ENCODE peak calls at places on chromosomes 7 and 10, in nine cellular contexts. T is activated CD8-positive, alpha-beta T cell treated with anti-CD3 and anti-CD28 coated beads for 36 hours; V is AG09309; I is upper lobe of right lung; C is foreskin fibroblast; P is endothelial cell; F is breast epithelium; H is IMR-90; Z is left lung. W is an unnamed sample.

GRCh38 chr7:7221602-7222038 is 39.3 kb downstream of the C1GALT1 start:
- DNase-seq in Z (no peak), F (no peak), I (no peak), T (no peak), V (peak; percentile 49), P (no peak), C (peak; percentile 74), H (peak; percentile 75), W (peak; percentile 50)

GRCh38 chr7:101898019-101898575 is 80.7 kb downstream of the CUX1 start:
- DNase-seq in H (no peak), Z (no peak), V (no peak), F (no peak), C (no peak), I (no peak), P (no peak), T (no peak), W (no peak)

GRCh38 chr10:94747838-94748237 is 14.6 kb upstream of the CYP2C19 start:
- DNase-seq in T (no peak), H (no peak), I (no peak), V (no peak), Z (no peak), F (no peak), C (no peak), P (no peak), W (no peak)

GRCh38 chr7:24480501-24480900 is 92.8 kb upstream of the PALS2 start:
- DNase-seq in P (no peak), T (no peak), C (no peak), Z (no peak), I (no peak), V (no peak), F (no peak), H (no peak), W (no peak)

GRCh38 chr7:36784991-36785940 is 61.0 kb upstream of the AOAH start:
- DNase-seq in P (no peak), I (peak; percentile 63), H (no peak), F (no peak), C (no peak), Z (no peak), T (peak; percentile 73), V (no peak), W (peak; percentile 6)

GRCh38 chr7:27148776-27149641 is 1.4 kb upstream of the HOXA6 start:
- DNase-seq in P (no peak), Z (peak; percentile 71), I (no peak), V (no peak), F (peak; percentile 42), T (no peak), C (no peak), H (no peak), W (no peak)

GRCh38 chr7:363626-364025 is 73.7 kb downstream of the FOXL3 start:
- DNase-seq in V (no peak), C (no peak), I (peak; percentile 54), Z (peak; percentile 50), P (no peak), F (no peak), H (no peak), T (peak; percentile 71), W (no peak)

GRCh38 chr10:47326306-47326926 is 4.2 kb downstream of the GDF2 start:
- DNase-seq in C (no peak), T (no peak), I (peak; percentile 33), H (no peak), V (no peak), F (no peak), P (no peak), Z (peak; percentile 47), W (no peak)

GRCh38 chr7:86773309-86773708 is 129.6 kb downstream of the GRM3 start:
- DNase-seq in C (no peak), Z (no peak), T (no peak), V (no peak), I (no peak), F (no peak), P (no peak), H (no peak), W (no peak)

GRCh38 chr7:86768967-86769760 is 125.5 kb downstream of the GRM3 start:
- DNase-seq in T (no peak), P (no peak), I (no peak), F (no peak), C (no peak), H (no peak), V (no peak), Z (no peak), W (no peak)

GRCh38 chr7:86765931-86766330 is 122.2 kb downstream of the GRM3 start:
- DNase-seq in I (peak; percentile 38), F (no peak), C (no peak), P (no peak), T (no peak), Z (no peak), V (no peak), H (no peak), W (no peak)

GRCh38 chr7:86768394-86768793 is 124.7 kb downstream of the GRM3 start:
- DNase-seq in F (no peak), P (no peak), V (no peak), I (no peak), H (no peak), Z (no peak), C (no peak), T (no peak), W (no peak)
- TF ChIP-seq CTCF in F (no peak), P (no peak), V (no peak), I (no peak), H (no peak), Z (no peak), C (no peak), T (no peak), W (no peak)

DNA sequence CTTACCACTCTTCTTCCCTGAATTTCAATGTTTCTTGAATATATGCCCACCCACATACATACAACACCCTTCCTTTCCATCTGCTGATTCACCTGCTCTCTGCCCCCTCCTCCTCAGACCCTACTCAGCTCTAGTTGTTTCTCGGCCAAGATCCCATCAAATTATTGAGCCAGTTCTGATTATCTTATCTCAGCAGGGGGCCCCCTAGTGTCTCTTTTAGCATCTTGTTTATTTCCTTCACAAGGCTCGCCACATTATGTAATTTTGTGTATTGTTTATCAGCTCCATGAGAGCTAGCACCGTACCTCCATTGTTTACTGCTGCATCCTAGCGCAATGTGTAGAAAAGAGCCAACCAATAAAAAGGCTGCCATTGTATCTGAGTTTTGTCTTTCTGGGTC is 71.9 kb downstream of the FAM13C start:
- DNase-seq in Z (no peak), H (no peak), F (no peak), I (no peak), T (no peak), V (no peak), P (no peak), C (no peak), W (no peak)
- TF ChIP-seq CTCF in Z (no peak), H (no peak), F (no peak), I (no peak), T (no peak), V (no peak), P (no peak), C (no peak), W (no peak)

GRCh38 chr10:119796039-119796438 is 70.2 kb downstream of the INPP5F start:
- DNase-seq in C (no peak), P (no peak), H (no peak), Z (no peak), F (no peak), I (no peak), T (no peak), V (no peak), W (no peak)
- TF ChIP-seq CTCF in C (no peak), P (no peak), H (no peak), Z (no peak), F (no peak), I (no peak), T (no peak), V (no peak), W (no peak)

GRCh38 chr10:8473205-8473604 is 418.7 kb downstream of the GATA3 start:
- DNase-seq in F (no peak), V (peak; percentile 10), I (no peak), Z (no peak), T (peak; percentile 23), P (no peak), C (no peak), H (peak; percentile 1), W (peak; percentile 0)
- TF ChIP-seq CTCF in F (no peak), V (peak; percentile 29), I (peak; percentile 26), Z (no peak), T (no peak), P (no peak), C (no peak), H (no peak), W (no peak)

DNA sequence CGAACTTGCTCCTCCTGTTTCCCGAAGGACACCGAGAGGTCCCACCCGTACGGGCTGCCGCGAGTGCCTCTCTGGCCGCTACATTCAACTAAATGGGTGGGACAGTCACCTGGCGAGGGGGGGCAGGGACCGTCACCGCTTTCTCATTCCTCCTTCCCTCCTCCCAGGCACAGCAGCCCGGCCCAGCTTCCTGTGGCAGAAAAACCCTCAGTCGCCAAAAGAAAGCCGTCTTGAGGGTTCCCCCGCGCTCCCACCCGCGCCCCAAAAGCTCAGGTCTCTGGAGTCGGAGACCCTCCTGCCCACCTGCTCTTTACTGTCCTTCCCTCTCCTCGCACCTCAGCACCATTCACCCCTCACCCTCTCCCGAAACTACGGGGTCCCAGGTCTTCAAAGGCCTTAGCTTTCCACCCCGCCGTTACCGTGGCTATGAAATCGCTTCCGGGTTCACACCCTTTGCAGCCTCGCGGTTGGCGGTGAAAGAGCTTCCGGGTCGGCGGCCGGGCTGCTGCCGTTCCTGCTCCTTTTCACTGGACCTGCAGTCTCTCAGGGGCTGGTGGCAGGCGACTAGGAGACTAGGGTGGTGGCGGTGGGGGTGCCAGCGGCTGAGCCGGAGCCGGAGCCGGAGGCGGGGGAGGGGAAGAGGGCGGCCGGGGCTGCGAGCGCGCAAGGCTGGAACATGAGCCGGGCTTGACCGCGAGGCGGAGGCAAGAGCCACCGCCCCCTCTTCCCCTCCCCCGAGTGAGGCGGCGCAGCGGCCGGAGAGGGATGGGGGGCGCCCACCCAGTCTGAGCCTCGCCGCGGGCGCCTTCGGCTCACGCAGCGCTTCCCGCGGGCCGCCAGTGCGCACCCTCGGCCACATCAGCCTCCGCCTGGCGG is at the start of the genes ANKIB1 and KRIT1:
- DNase-seq in V (peak; percentile 16), T (peak; percentile 92), F (peak; percentile 89), I (peak; percentile 95), P (peak; percentile 79), Z (peak; percentile 95), H (peak; percentile 67), C (peak; percentile 68), W (peak; percentile 74)
- TF ChIP-seq CTCF in V (peak; percentile 16), T (no peak), F (no peak), I (no peak), P (no peak), Z (peak; percentile 12), H (no peak), C (no peak), W (no peak)